ENCODE peak calls at places on chromosomes 5 and 9, in nine cellular contexts. T is fibroblast of mammary gland; I is T-helper 1 cell; E is EH; A is mucosa of gallbladder; H is HEK293T; F is CD8-positive, alpha-beta T cell; P is HCEC 1CT; D is suprapubic skin. J is an unnamed sample.

GRCh38 chr5:76325876-76326491 is 77.1 kb upstream of the IQGAP2 start:
- DNase-seq in P (no peak), A (no peak), T (no peak), E (no peak), H (no peak), I (no peak), D (no peak), F (no peak), J (no peak)

GRCh38 chr5:93145767-93146166 is 435.3 kb downstream of the NR2F1-AS1 start:
- DNase-seq in E (peak), I (no peak), T (peak), P (no peak), F (no peak), H (no peak), D (no peak), A (no peak), J (peak)

GRCh38 chr5:10564838-10565784 is 1.2 kb downstream of the ANKRD33B start:
- DNase-seq in T (no peak), H (no peak), P (no peak), I (no peak), F (no peak), E (peak), D (no peak), A (no peak), J (no peak)

GRCh38 chr5:113612060-113612496 is 98.6 kb downstream of the YTHDC2 start:
- DNase-seq in T (peak), I (no peak), D (no peak), A (no peak), E (peak), F (no peak), H (peak), P (peak), J (peak)

GRCh38 chr9:9893837-9894236 is 719.0 kb downstream of the PTPRD start:
- DNase-seq in P (no peak), E (no peak), T (peak), I (no peak), D (no peak), H (no peak), F (no peak), A (no peak), J (no peak)

GRCh38 chr9:133103183-133103986 is 17.7 kb downstream of the RALGDS start:
- DNase-seq in F (peak), T (peak), H (peak), E (peak), I (peak), P (no peak), D (peak), A (peak), J (no peak)

GRCh38 chr5:82405618-82406199 is 127.6 kb upstream of the RPS23 start:
- DNase-seq in H (no peak), I (no peak), P (peak), T (peak), F (no peak), A (no peak), D (no peak), E (peak), J (peak)

GRCh38 chr9:70678153-70678552 is 263.7 kb upstream of the KLF9 start:
- DNase-seq in T (peak), E (no peak), A (no peak), D (no peak), P (peak), I (no peak), H (no peak), F (no peak), J (peak)

GRCh38 chr9:113446323-113446740 is 17.2 kb upstream of the RGS3 start:
- DNase-seq in T (peak), P (peak), D (no peak), A (no peak), I (no peak), E (peak), H (peak), F (no peak), J (peak)

GRCh38 chr9:107336718-107337360 is 53.8 kb downstream of the RAD23B start:
- DNase-seq in P (peak), I (no peak), E (peak), F (no peak), H (no peak), D (no peak), A (no peak), T (peak), J (peak)

GRCh38 chr9:4490705-4491620 is 695 bp downstream of the SLC1A1 start:
- DNase-seq in P (no peak), I (no peak), D (no peak), F (no peak), A (no peak), T (no peak), E (peak), H (no peak), J (no peak)

GRCh38 chr5:75668988-75669760 is 48.1 kb downstream of the POC5 start:
- DNase-seq in E (peak), F (no peak), I (peak), D (no peak), A (peak), H (no peak), P (peak), T (no peak), J (peak)

GRCh38 chr5:66987949-66988838 is 208.4 kb downstream of the CD180 start:
- DNase-seq in T (peak), A (no peak), E (peak), P (peak), H (peak), D (no peak), I (no peak), F (no peak), J (peak)

GRCh38 chr5:115685966-115686691 is 60.3 kb upstream of the TMED7 start:
- DNase-seq in H (peak), E (peak), A (peak), T (peak), D (no peak), F (no peak), I (no peak), P (no peak), J (peak)

GRCh38 chr9:121889990-121890563 is 203.0 kb downstream of the TTLL11 start:
- DNase-seq in I (no peak), A (no peak), H (no peak), F (no peak), T (peak), E (peak), D (no peak), P (peak), J (peak)

GRCh38 chr9:129384887-129385614 is 207.0 kb upstream of the IER5L start:
- DNase-seq in A (no peak), H (no peak), I (no peak), T (no peak), D (peak), P (no peak), E (no peak), F (no peak), J (no peak)

GRCh38 chr5:73796164-73797141 is 170.5 kb downstream of the ARHGEF28 start:
- DNase-seq in A (no peak), P (peak), E (peak), T (peak), H (no peak), D (no peak), I (no peak), F (no peak), J (peak)

GRCh38 chr5:146767534-146767933 is 111.0 kb downstream of the PPP2R2B start:
- DNase-seq in A (no peak), H (no peak), P (no peak), T (no peak), F (no peak), D (no peak), E (no peak), I (no peak), J (no peak)

GRCh38 chr5:54889826-54890225 is 95.6 kb downstream of the ESM1 start:
- DNase-seq in I (no peak), F (no peak), A (no peak), T (peak), H (no peak), D (no peak), E (peak), P (peak), J (peak)

GRCh38 chr5:122942164-122942914 is 94.2 kb downstream of the PPIC start:
- DNase-seq in E (peak), A (no peak), P (peak), D (no peak), I (no peak), H (no peak), T (peak), F (no peak), J (peak)